ENCODE peak calls at places on chromosome 11, in eight cellular contexts. One of them, this sample, is unnamed.
A peak's percentile ranks its signal among the peaks of the same experiment; 100 is the strongest.

GRCh38 chr11:46426233-46426991 is 34.8 kb upstream of the CHRM4 start:
- DNase-seq in OCI-LY7: no peak
- DNase-seq in WERI-Rb-1: no peak
- DNase-seq in fibroblast of mammary gland: no peak
- DNase-seq in left ventricle myocardium inferior: no peak
- DNase-seq in lower leg skin: no peak
- DNase-seq in uterus: no peak
- DNase-seq in spleen: no peak
- DNase-seq in this sample: no peak

GRCh38 chr11:2384723-2385041 is 7.6 kb downstream of the CD81 start:
- DNase-seq in OCI-LY7: no peak
- DNase-seq in WERI-Rb-1: no peak
- DNase-seq in fibroblast of mammary gland: no peak
- DNase-seq in left ventricle myocardium inferior: no peak
- DNase-seq in lower leg skin: no peak
- DNase-seq in uterus: peak; percentile 13
- DNase-seq in spleen: no peak
- DNase-seq in this sample: no peak

GRCh38 chr11:62974848-62975522 is 9.8 kb downstream of the SLC22A6 start:
- DNase-seq in OCI-LY7: peak; percentile 38
- DNase-seq in WERI-Rb-1: peak; percentile 68
- DNase-seq in fibroblast of mammary gland: no peak
- DNase-seq in left ventricle myocardium inferior: peak; percentile 56
- DNase-seq in lower leg skin: no peak
- DNase-seq in uterus: no peak
- DNase-seq in spleen: no peak
- DNase-seq in this sample: no peak

GRCh38 chr11:120521176-120521575 is 9.6 kb downstream of the GRIK4 start:
- DNase-seq in OCI-LY7: no peak
- DNase-seq in WERI-Rb-1: no peak
- DNase-seq in fibroblast of mammary gland: no peak
- DNase-seq in left ventricle myocardium inferior: no peak
- DNase-seq in lower leg skin: no peak
- DNase-seq in uterus: no peak
- DNase-seq in spleen: peak; percentile 11
- DNase-seq in this sample: no peak

GRCh38 chr11:122101625-122102291 is 14.3 kb downstream of the BLID start:
- DNase-seq in OCI-LY7: no peak
- DNase-seq in WERI-Rb-1: peak; percentile 52
- DNase-seq in fibroblast of mammary gland: peak; percentile 89
- DNase-seq in left ventricle myocardium inferior: peak; percentile 50
- DNase-seq in lower leg skin: peak; percentile 48
- DNase-seq in uterus: peak; percentile 81
- DNase-seq in spleen: no peak
- DNase-seq in this sample: peak; percentile 57

GRCh38 chr11:13880719-13881118 is 81.8 kb upstream of the SPON1 start:
- DNase-seq in OCI-LY7: peak; percentile 21
- DNase-seq in WERI-Rb-1: no peak
- DNase-seq in fibroblast of mammary gland: no peak
- DNase-seq in left ventricle myocardium inferior: no peak
- DNase-seq in lower leg skin: no peak
- DNase-seq in uterus: no peak
- DNase-seq in spleen: no peak
- DNase-seq in this sample: no peak

GRCh38 chr11:65043881-65044501 is 3.0 kb downstream of the SAC3D1 start:
- DNase-seq in OCI-LY7: no peak
- DNase-seq in WERI-Rb-1: no peak
- DNase-seq in fibroblast of mammary gland: peak; percentile 68
- DNase-seq in left ventricle myocardium inferior: peak; percentile 48
- DNase-seq in lower leg skin: peak; percentile 53
- DNase-seq in uterus: no peak
- DNase-seq in spleen: peak; percentile 78
- DNase-seq in this sample: no peak

GRCh38 chr11:46902694-46903093 is 15.7 kb downstream of the LRP4 start:
- DNase-seq in OCI-LY7: no peak
- DNase-seq in WERI-Rb-1: no peak
- DNase-seq in fibroblast of mammary gland: no peak
- DNase-seq in left ventricle myocardium inferior: no peak
- DNase-seq in lower leg skin: no peak
- DNase-seq in uterus: no peak
- DNase-seq in spleen: no peak
- DNase-seq in this sample: no peak

GRCh38 chr11:134040386-134041297 is 28.2 kb upstream of the JAM3 start:
- DNase-seq in OCI-LY7: no peak
- DNase-seq in WERI-Rb-1: peak; percentile 63
- DNase-seq in fibroblast of mammary gland: peak; percentile 36
- DNase-seq in left ventricle myocardium inferior: no peak
- DNase-seq in lower leg skin: no peak
- DNase-seq in uterus: peak; percentile 78
- DNase-seq in spleen: peak; percentile 51
- DNase-seq in this sample: no peak

GRCh38 chr11:34647131-34647530 is 26.2 kb downstream of the EHF start:
- DNase-seq in OCI-LY7: no peak
- DNase-seq in WERI-Rb-1: no peak
- DNase-seq in fibroblast of mammary gland: peak; percentile 43
- DNase-seq in left ventricle myocardium inferior: no peak
- DNase-seq in lower leg skin: no peak
- DNase-seq in uterus: no peak
- DNase-seq in spleen: no peak
- DNase-seq in this sample: no peak

GRCh38 chr11:206516-207212 is 535 bp downstream of the BET1L start:
- DNase-seq in OCI-LY7: peak; percentile 46
- DNase-seq in WERI-Rb-1: no peak
- DNase-seq in fibroblast of mammary gland: peak; percentile 16
- DNase-seq in left ventricle myocardium inferior: no peak
- DNase-seq in lower leg skin: peak; percentile 19
- DNase-seq in uterus: peak; percentile 42
- DNase-seq in spleen: peak; percentile 86
- DNase-seq in this sample: no peak

GRCh38 chr11:93543292-93543977 is at the start of gene SMCO4:
- DNase-seq in OCI-LY7: peak; percentile 85
- DNase-seq in WERI-Rb-1: peak; percentile 89
- DNase-seq in fibroblast of mammary gland: peak; percentile 69
- DNase-seq in left ventricle myocardium inferior: peak; percentile 89
- DNase-seq in lower leg skin: peak; percentile 68
- DNase-seq in uterus: peak; percentile 79
- DNase-seq in spleen: peak; percentile 94
- DNase-seq in this sample: peak; percentile 80

GRCh38 chr11:102252339-102252891 is 64.9 kb upstream of the BIRC3 start:
- DNase-seq in OCI-LY7: no peak
- DNase-seq in WERI-Rb-1: no peak
- DNase-seq in fibroblast of mammary gland: peak; percentile 86
- DNase-seq in left ventricle myocardium inferior: no peak
- DNase-seq in lower leg skin: no peak
- DNase-seq in uterus: no peak
- DNase-seq in spleen: no peak
- DNase-seq in this sample: no peak

GRCh38 chr11:33329705-33330329 is 72.6 kb downstream of the HIPK3 start:
- DNase-seq in OCI-LY7: peak; percentile 72
- DNase-seq in WERI-Rb-1: peak; percentile 58
- DNase-seq in fibroblast of mammary gland: peak; percentile 78
- DNase-seq in left ventricle myocardium inferior: no peak
- DNase-seq in lower leg skin: peak; percentile 22
- DNase-seq in uterus: peak; percentile 27
- DNase-seq in spleen: no peak
- DNase-seq in this sample: peak; percentile 12

GRCh38 chr11:17786824-17787525 is 52.4 kb downstream of the KCNC1 start:
- DNase-seq in OCI-LY7: no peak
- DNase-seq in WERI-Rb-1: no peak
- DNase-seq in fibroblast of mammary gland: peak; percentile 93
- DNase-seq in left ventricle myocardium inferior: no peak
- DNase-seq in lower leg skin: no peak
- DNase-seq in uterus: no peak
- DNase-seq in spleen: no peak
- DNase-seq in this sample: no peak

GRCh38 chr11:94602430-94603372 is 35.5 kb downstream of the PIWIL4 start:
- DNase-seq in OCI-LY7: peak; percentile 75
- DNase-seq in WERI-Rb-1: no peak
- DNase-seq in fibroblast of mammary gland: peak; percentile 91
- DNase-seq in left ventricle myocardium inferior: peak; percentile 40
- DNase-seq in lower leg skin: peak; percentile 26
- DNase-seq in uterus: peak; percentile 35
- DNase-seq in spleen: no peak
- DNase-seq in this sample: no peak

DNA sequence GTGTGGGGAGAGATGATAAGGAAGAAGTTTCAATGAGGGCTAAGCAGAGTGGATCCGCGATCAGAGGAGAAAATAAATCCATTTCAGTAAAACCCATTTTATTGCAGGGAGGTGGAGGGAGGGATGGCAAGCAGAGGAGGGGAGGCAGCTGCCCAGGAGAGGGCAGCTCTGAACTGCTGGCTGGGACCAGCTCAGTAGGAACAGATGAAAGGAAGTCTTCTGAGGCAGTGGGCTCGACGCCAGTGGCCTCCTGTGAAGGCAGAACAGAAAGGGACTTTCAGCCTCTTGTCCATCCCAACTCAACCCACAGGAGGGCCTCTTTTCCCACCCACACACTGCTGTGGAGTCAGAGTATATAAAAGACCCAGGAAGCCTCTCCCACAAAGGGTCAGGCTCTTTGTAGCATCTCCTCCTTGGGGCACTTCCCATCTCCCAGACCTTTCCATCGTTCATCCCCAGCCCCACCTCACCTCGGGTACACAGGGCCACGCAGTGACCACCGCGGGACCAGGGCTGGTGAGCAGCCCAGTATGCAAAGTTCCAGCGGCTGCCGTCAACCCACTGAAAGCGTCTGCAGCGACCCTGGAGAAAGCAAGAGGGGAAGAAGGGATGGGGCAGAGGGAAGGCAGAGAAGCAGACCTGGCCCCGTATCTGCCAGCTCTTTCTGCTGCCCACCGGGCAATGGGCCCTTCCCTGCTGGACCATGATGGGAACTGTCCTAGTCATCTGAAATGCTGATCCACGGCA is 3.0 kb downstream of the PRG2 start:
- DNase-seq in OCI-LY7: no peak
- DNase-seq in WERI-Rb-1: peak; percentile 12
- DNase-seq in fibroblast of mammary gland: peak; percentile 21
- DNase-seq in left ventricle myocardium inferior: peak; percentile 46
- DNase-seq in lower leg skin: no peak
- DNase-seq in uterus: peak; percentile 22
- DNase-seq in spleen: no peak
- DNase-seq in this sample: no peak
- TF ChIP-seq CTCF in OCI-LY7: no peak
- TF ChIP-seq CTCF in WERI-Rb-1: peak; percentile 22
- TF ChIP-seq CTCF in fibroblast of mammary gland: no peak
- TF ChIP-seq CTCF in left ventricle myocardium inferior: peak; percentile 43
- TF ChIP-seq CTCF in lower leg skin: no peak
- TF ChIP-seq CTCF in uterus: no peak
- TF ChIP-seq CTCF in spleen: no peak
- TF ChIP-seq CTCF in this sample: no peak

DNA sequence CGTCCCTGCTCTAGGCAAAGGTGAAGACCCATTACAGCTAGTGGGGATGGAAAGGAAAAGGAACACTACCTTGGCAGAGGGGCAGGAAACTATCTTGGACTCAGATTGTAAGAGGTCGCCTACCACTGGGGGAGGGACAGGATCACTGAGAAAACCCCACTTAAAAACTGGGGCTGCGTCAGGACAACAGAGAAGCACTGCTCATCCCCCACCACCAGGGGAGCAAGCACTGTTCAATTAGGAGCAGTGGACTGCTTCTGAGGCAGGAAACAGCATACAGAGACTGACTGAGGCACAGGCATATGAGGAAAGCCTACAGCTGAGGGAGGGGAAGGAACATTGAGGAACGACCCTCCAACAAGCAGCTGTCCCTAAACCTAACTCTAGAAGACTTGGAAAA is 20.8 kb upstream of the DLAT start:
- DNase-seq in OCI-LY7: peak; percentile 70
- DNase-seq in WERI-Rb-1: no peak
- DNase-seq in fibroblast of mammary gland: no peak
- DNase-seq in left ventricle myocardium inferior: no peak
- DNase-seq in lower leg skin: no peak
- DNase-seq in uterus: no peak
- DNase-seq in spleen: no peak
- DNase-seq in this sample: no peak
- TF ChIP-seq CTCF in OCI-LY7: peak; percentile 79
- TF ChIP-seq CTCF in WERI-Rb-1: peak; percentile 57
- TF ChIP-seq CTCF in fibroblast of mammary gland: peak; percentile 36
- TF ChIP-seq CTCF in left ventricle myocardium inferior: peak; percentile 52
- TF ChIP-seq CTCF in lower leg skin: no peak
- TF ChIP-seq CTCF in uterus: no peak
- TF ChIP-seq CTCF in spleen: peak; percentile 44
- TF ChIP-seq CTCF in this sample: peak; percentile 50

GRCh38 chr11:68039526-68040086 is 781 bp downstream of the TCIRG1 start:
- DNase-seq in OCI-LY7: peak; percentile 20
- DNase-seq in WERI-Rb-1: no peak
- DNase-seq in fibroblast of mammary gland: no peak
- DNase-seq in left ventricle myocardium inferior: no peak
- DNase-seq in lower leg skin: no peak
- DNase-seq in uterus: no peak
- DNase-seq in spleen: peak; percentile 84
- DNase-seq in this sample: no peak

GRCh38 chr11:68038226-68038717 is 553 bp upstream of the TCIRG1 start:
- DNase-seq in OCI-LY7: peak; percentile 27
- DNase-seq in WERI-Rb-1: peak; percentile 64
- DNase-seq in fibroblast of mammary gland: no peak
- DNase-seq in left ventricle myocardium inferior: no peak
- DNase-seq in lower leg skin: no peak
- DNase-seq in uterus: no peak
- DNase-seq in spleen: peak; percentile 86
- DNase-seq in this sample: no peak

GRCh38 chr11:68040121-68040956 is 1.5 kb downstream of the TCIRG1 start:
- DNase-seq in OCI-LY7: peak; percentile 84
- DNase-seq in WERI-Rb-1: peak; percentile 75
- DNase-seq in fibroblast of mammary gland: peak; percentile 73
- DNase-seq in left ventricle myocardium inferior: peak; percentile 66
- DNase-seq in lower leg skin: no peak
- DNase-seq in uterus: peak; percentile 75
- DNase-seq in spleen: peak; percentile 93
- DNase-seq in this sample: no peak

GRCh38 chr11:68037481-68038225 is 1.2 kb upstream of the TCIRG1 start:
- DNase-seq in OCI-LY7: no peak
- DNase-seq in WERI-Rb-1: no peak
- DNase-seq in fibroblast of mammary gland: no peak
- DNase-seq in left ventricle myocardium inferior: no peak
- DNase-seq in lower leg skin: no peak
- DNase-seq in uterus: no peak
- DNase-seq in spleen: peak; percentile 80
- DNase-seq in this sample: no peak

GRCh38 chr11:68038718-68039525 is at the start of gene TCIRG1:
- DNase-seq in OCI-LY7: peak; percentile 77
- DNase-seq in WERI-Rb-1: no peak
- DNase-seq in fibroblast of mammary gland: peak; percentile 80
- DNase-seq in left ventricle myocardium inferior: peak; percentile 90
- DNase-seq in lower leg skin: peak; percentile 84
- DNase-seq in uterus: peak; percentile 87
- DNase-seq in spleen: peak; percentile 94
- DNase-seq in this sample: peak; percentile 32
- TF ChIP-seq CTCF in OCI-LY7: no peak
- TF ChIP-seq CTCF in WERI-Rb-1: no peak
- TF ChIP-seq CTCF in fibroblast of mammary gland: no peak
- TF ChIP-seq CTCF in left ventricle myocardium inferior: peak; percentile 28
- TF ChIP-seq CTCF in lower leg skin: no peak
- TF ChIP-seq CTCF in uterus: no peak
- TF ChIP-seq CTCF in spleen: no peak
- TF ChIP-seq CTCF in this sample: no peak

DNA sequence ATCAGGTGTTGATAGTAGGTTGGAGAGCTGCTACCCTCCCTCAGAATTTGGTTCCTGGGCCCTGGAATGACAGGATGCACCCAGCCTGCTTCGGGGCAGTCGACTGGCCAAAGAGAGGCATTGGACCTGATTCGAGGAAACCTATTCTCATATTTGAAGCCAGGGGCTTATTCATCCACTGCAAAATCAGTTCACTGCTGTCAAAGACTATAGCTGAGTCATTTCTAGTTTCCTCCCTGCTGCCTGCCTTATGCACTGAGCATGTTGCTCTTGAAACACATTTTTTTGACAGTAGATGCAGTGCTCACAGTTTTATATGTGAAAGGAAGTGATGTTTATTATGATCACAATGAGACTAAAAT is 565.4 kb downstream of the ETS1 start:
- DNase-seq in OCI-LY7: no peak
- DNase-seq in WERI-Rb-1: no peak
- DNase-seq in fibroblast of mammary gland: peak; percentile 68
- DNase-seq in left ventricle myocardium inferior: no peak
- DNase-seq in lower leg skin: no peak
- DNase-seq in uterus: no peak
- DNase-seq in spleen: no peak
- DNase-seq in this sample: no peak
- TF ChIP-seq CTCF in OCI-LY7: no peak
- TF ChIP-seq CTCF in WERI-Rb-1: no peak
- TF ChIP-seq CTCF in fibroblast of mammary gland: no peak
- TF ChIP-seq CTCF in left ventricle myocardium inferior: no peak
- TF ChIP-seq CTCF in lower leg skin: no peak
- TF ChIP-seq CTCF in uterus: no peak
- TF ChIP-seq CTCF in spleen: no peak
- TF ChIP-seq CTCF in this sample: no peak

This sample was measured in neural crest cell.